ENCODE peak calls at places on chromosomes 1 and 21, in nine cellular contexts. A is M059J, P is iris pigment epithelial cell, I is NCI-H460, T is endothelial cell, Z is HuH-7.5, F is GM13976, H is IMR-90, J is A673. Y is an unnamed sample.

GRCh38 chr1:233294991-233295774 is at the start of gene PCNX2:
- DNase-seq in A (peak), P (peak), I (peak), T (peak), Z (peak), F (peak), H (peak), J (peak), Y (peak)

GRCh38 chr1:24704411-24705259 is 40.6 kb upstream of the CLIC4 start:
- DNase-seq in A (peak), P (peak), I (no peak), T (no peak), Z (no peak), F (no peak), H (peak), J (peak), Y (no peak)

GRCh38 chr21:44572959-44573583 is 458 bp upstream of the KRTAP10-4 start:
- DNase-seq in A (peak), P (peak), I (no peak), T (no peak), Z (no peak), F (no peak), H (peak), J (no peak), Y (no peak)

GRCh38 chr1:3222042-3222692 is 153.2 kb downstream of the PRDM16 start:
- DNase-seq in A (no peak), P (no peak), I (no peak), T (no peak), Z (peak), F (no peak), H (no peak), J (no peak), Y (no peak)

GRCh38 chr21:33208534-33208933 is 21.2 kb upstream of the IFNAR2 start:
- DNase-seq in A (peak), P (no peak), I (no peak), T (no peak), Z (no peak), F (no peak), H (no peak), J (no peak), Y (no peak)

GRCh38 chr21:42172596-42173483 is 46.1 kb upstream of the ABCG1 start:
- DNase-seq in A (no peak), P (no peak), I (no peak), T (no peak), Z (no peak), F (no peak), H (no peak), J (no peak), Y (no peak)

GRCh38 chr1:15056515-15057285 is 96.8 kb upstream of the TMEM51 start:
- DNase-seq in A (peak), P (peak), I (no peak), T (no peak), Z (no peak), F (no peak), H (peak), J (no peak), Y (no peak)

GRCh38 chr1:215458084-215458483 is 109.0 kb upstream of the KCTD3 start:
- DNase-seq in A (peak), P (no peak), I (peak), T (no peak), Z (no peak), F (no peak), H (peak), J (no peak), Y (no peak)

GRCh38 chr1:41783189-41783639 is 135.5 kb downstream of the HIVEP3 start:
- DNase-seq in A (peak), P (peak), I (no peak), T (no peak), Z (no peak), F (no peak), H (peak), J (peak), Y (no peak)

GRCh38 chr21:45228171-45228641 is 59.5 kb downstream of the POFUT2 start:
- DNase-seq in A (peak), P (peak), I (peak), T (no peak), Z (no peak), F (no peak), H (peak), J (peak), Y (no peak)

GRCh38 chr1:199945591-199945990 is 81.9 kb upstream of the NR5A2 start:
- DNase-seq in A (no peak), P (no peak), I (no peak), T (no peak), Z (no peak), F (no peak), H (no peak), J (no peak), Y (no peak)

GRCh38 chr1:200333329-200333728 is 76.5 kb downstream of the ZNF281 start:
- DNase-seq in A (no peak), P (no peak), I (no peak), T (no peak), Z (no peak), F (no peak), H (no peak), J (no peak), Y (no peak)

GRCh38 chr21:35833991-35834390 is 226.3 kb downstream of the SETD4 start:
- DNase-seq in A (no peak), P (no peak), I (no peak), T (no peak), Z (no peak), F (no peak), H (no peak), J (no peak), Y (no peak)